ENCODE peak calls at places on chromosomes 7 and 10, in four cellular contexts. I, S, O and U are unnamed samples.

GRCh38 chr7:131034166-131034881 is 293.4 kb upstream of the MKLN1 start:
- DNase-seq in I (no peak), S (no peak), O (no peak), U (no peak)

GRCh38 chr7:156160811-156161210 is 348.5 kb upstream of the SHH start:
- DNase-seq in I (no peak), S (no peak), O (no peak), U (no peak)

GRCh38 chr10:65950075-65950474 is 975.8 kb upstream of the LRRTM3 start:
- DNase-seq in I (no peak), S (no peak), O (no peak), U (no peak)

GRCh38 chr7:98870071-98870651 is 347 bp upstream of the TMEM130 start:
- DNase-seq in I (no peak), S (no peak), O (peak), U (no peak)

GRCh38 chr7:143381427-143382125 is 431 bp downstream of the ZYX start:
- DNase-seq in I (peak), S (no peak), O (no peak), U (no peak)

GRCh38 chr10:329361-330099 is 194.3 kb downstream of the ZMYND11 start:
- DNase-seq in I (peak), S (no peak), O (peak), U (peak)

GRCh38 chr10:55410415-55410885 is 609.4 kb upstream of the PCDH15 start:
- DNase-seq in I (peak), S (peak), O (no peak), U (peak)

GRCh38 chr7:81715984-81716588 is 53.8 kb downstream of the HGF start:
- DNase-seq in I (peak), S (peak), O (no peak), U (no peak)

GRCh38 chr7:148720472-148720871 is 21.8 kb downstream of the CUL1 start:
- DNase-seq in I (no peak), S (no peak), O (no peak), U (no peak)

GRCh38 chr10:36608251-36608650 is 517.1 kb upstream of the ANKRD30A start:
- DNase-seq in I (peak), S (no peak), O (no peak), U (no peak)

GRCh38 chr7:101631224-101631714 is 2.2 kb upstream of the MYL10 start:
- DNase-seq in I (peak), S (no peak), O (no peak), U (no peak)